ENCODE peak calls at places on chromosome 19, in four cellular contexts. H is RWPE1, L is RCC 7860, G is HuH-7.5. M is an unnamed sample.

GRCh38 chr19:1847348-1847683 is 967 bp downstream of the REXO1 start:
- DNase-seq in H (no peak), L (peak), G (no peak), M (no peak)

GRCh38 chr19:3644351-3645066 is 17.9 kb upstream of the CACTIN start:
- DNase-seq in H (no peak), L (no peak), G (no peak), M (no peak)

GRCh38 chr19:14476663-14477401 is 1.7 kb upstream of the PTGER1 start:
- DNase-seq in H (peak), L (no peak), G (peak), M (no peak)

GRCh38 chr19:8221161-8221560 is 12.0 kb downstream of the CERS4 start:
- DNase-seq in H (no peak), L (no peak), G (no peak), M (no peak)

GRCh38 chr19:8390617-8390981 is 439 bp downstream of the RAB11B start:
- DNase-seq in H (peak), L (peak), G (peak), M (peak)

GRCh38 chr19:39813264-39813998 is 20.5 kb downstream of the DYRK1B start:
- DNase-seq in H (no peak), L (no peak), G (no peak), M (no peak)

GRCh38 chr19:2569596-2570465 is 93.9 kb downstream of the GADD45B start:
- DNase-seq in H (no peak), L (no peak), G (no peak), M (no peak)

GRCh38 chr19:7668842-7669241 is at the start of gene RETN:
- DNase-seq in H (no peak), L (no peak), G (no peak), M (no peak)

GRCh38 chr19:51573331-51573730 is 2.2 kb downstream of the ZNF175 start:
- DNase-seq in H (no peak), L (peak), G (no peak), M (no peak)

GRCh38 chr19:4559569-4559968 is at the start of gene SEMA6B:
- DNase-seq in H (no peak), L (no peak), G (no peak), M (no peak)

GRCh38 chr19:49766938-49767315 is at the start of gene AP2A1:
- DNase-seq in H (no peak), L (no peak), G (no peak), M (no peak)

GRCh38 chr19:15812059-15812722 is 3.3 kb downstream of the OR10H1 start:
- DNase-seq in H (peak), L (peak), G (no peak), M (no peak)

GRCh38 chr19:54190942-54191670 is at the start of gene TSEN34:
- DNase-seq in H (peak), L (peak), G (peak), M (peak)

GRCh38 chr19:18304496-18305312 is 18.2 kb downstream of the LSM4 start:
- DNase-seq in H (no peak), L (peak), G (no peak), M (peak)

GRCh38 chr19:45809643-45810159 is 5.4 kb downstream of the RSPH6A start:
- DNase-seq in H (no peak), L (peak), G (no peak), M (no peak)

GRCh38 chr19:3775831-3776230 is 3.8 kb upstream of the RAX2 start:
- DNase-seq in H (no peak), L (no peak), G (no peak), M (no peak)

GRCh38 chr19:917323-918151 is at the start of gene KISS1R:
- DNase-seq in H (no peak), L (no peak), G (peak), M (peak)

GRCh38 chr19:7869453-7869909 is 4.7 kb downstream of the PRR36 start:
- DNase-seq in H (peak), L (no peak), G (peak), M (peak)

GRCh38 chr19:16888629-16889371 is at the start of gene F2RL3:
- DNase-seq in H (no peak), L (no peak), G (no peak), M (peak)

GRCh38 chr19:27647423-27647822 is 1565.5 kb downstream of the UQCRFS1 start:
- DNase-seq in H (no peak), L (no peak), G (no peak), M (no peak)

GRCh38 chr19:18961767-18962423 is 20.9 kb upstream of the HOMER3 start:
- DNase-seq in H (no peak), L (no peak), G (no peak), M (no peak)

GRCh38 chr19:5621311-5621944 is 1.1 kb downstream of the SAFB2 start:
- DNase-seq in H (no peak), L (no peak), G (no peak), M (no peak)

GRCh38 chr19:35781650-35782049 is 6.3 kb downstream of the ARHGAP33 start:
- DNase-seq in H (no peak), L (no peak), G (no peak), M (no peak)

GRCh38 chr19:6723738-6724137 is 3.3 kb upstream of the C3 start:
- DNase-seq in H (no peak), L (no peak), G (no peak), M (no peak)

GRCh38 chr19:1922803-1923202 is 17.6 kb downstream of the ADAT3 start:
- DNase-seq in H (no peak), L (no peak), G (no peak), M (no peak)

GRCh38 chr19:55088543-55089265 is 13.0 kb downstream of the EPS8L1 start:
- DNase-seq in H (peak), L (peak), G (peak), M (peak)

GRCh38 chr19:58569191-58569942 is 3.8 kb downstream of the MZF1 start:
- DNase-seq in H (no peak), L (no peak), G (peak), M (peak)

GRCh38 chr19:13459351-13459750 is 46.9 kb downstream of the CACNA1A start:
- DNase-seq in H (no peak), L (no peak), G (no peak), M (no peak)

GRCh38 chr19:6801397-6802086 is 29.0 kb downstream of the VAV1 start:
- DNase-seq in H (peak), L (no peak), G (no peak), M (peak)

M was measured in body of pancreas.